ENCODE peak calls at places on chromosomes 5 and 9, in five cellular contexts. H, Z, V, F and C are unnamed samples.

GRCh38 chr9:135671591-135672041 is 8.5 kb downstream of the LCN9 start:
- DNase-seq in H (no peak), Z (no peak), V (peak), F (no peak), C (no peak)

GRCh38 chr9:123484130-123484529 is 128.1 kb downstream of the CRB2 start:
- DNase-seq in H (no peak), Z (no peak), V (no peak), F (no peak), C (no peak)

GRCh38 chr5:125595095-125595494 is 828.1 kb upstream of the GRAMD2B start:
- DNase-seq in H (no peak), Z (no peak), V (peak), F (no peak), C (peak)

GRCh38 chr9:116646661-116647514 is 40.2 kb upstream of the TRIM32 start:
- DNase-seq in H (no peak), Z (peak), V (no peak), F (peak), C (peak)

GRCh38 chr5:87210743-87211142 is 56.9 kb upstream of the RASA1 start:
- DNase-seq in H (no peak), Z (no peak), V (no peak), F (peak), C (no peak)

GRCh38 chr5:38724301-38725030 is 121.3 kb upstream of the OSMR start:
- DNase-seq in H (no peak), Z (peak), V (no peak), F (no peak), C (no peak)

GRCh38 chr5:102760815-102761214 is 5.7 kb downstream of the PAM start:
- DNase-seq in H (no peak), Z (peak), V (no peak), F (peak), C (no peak)

GRCh38 chr9:77945798-77946197 is 85.8 kb downstream of the GNAQ start:
- DNase-seq in H (no peak), Z (no peak), V (no peak), F (no peak), C (peak)

GRCh38 chr9:89750117-89750551 is 145.3 kb downstream of the GADD45G start:
- DNase-seq in H (no peak), Z (no peak), V (peak), F (peak), C (peak)